ENCODE peak calls at places on chromosomes 12 and 14, in nine cellular contexts. G is right atrium auricular region; J is prostate gland; P is stimulated activated naive CD8-positive, alpha-beta T cell treated with anti-CD3 and anti-CD28 coated beads, Interleukin-15, Interleukin-2, amounts not matched to agents 100 U/mL and 50 U/mL, for 24 hours; T is activated T-cell treated with anti-CD3 and anti-CD28 coated beads, Interleukin-2, amount 50 U/mL, for 72 hours; B is choroid plexus epithelial cell; D is heart right ventricle; N is GM10248; I is cardiac muscle cell. C is an unnamed sample.

GRCh38 chr12:114767906-114768697 is 84.1 kb upstream of the TBX3 start:
- DNase-seq in G (no peak), J (no peak), P (no peak), T (no peak), B (no peak), D (no peak), N (no peak), I (no peak), C (no peak)

GRCh38 chr12:50934981-50935807 is 17.1 kb upstream of the HIGD1C start:
- DNase-seq in G (no peak), J (no peak), P (no peak), T (no peak), B (peak), D (no peak), N (no peak), I (no peak), C (peak)

GRCh38 chr14:32027255-32027939 is 49.7 kb upstream of the ARHGAP5 start:
- DNase-seq in G (no peak), J (no peak), P (no peak), T (no peak), B (peak), D (no peak), N (no peak), I (no peak), C (peak)

GRCh38 chr12:114407566-114408411 is 1.8 kb upstream of the TBX5 start:
- DNase-seq in G (no peak), J (no peak), P (no peak), T (no peak), B (no peak), D (no peak), N (no peak), I (no peak), C (no peak)

GRCh38 chr12:9900930-9901329 is 19.6 kb downstream of the KLRF2 start:
- DNase-seq in G (no peak), J (no peak), P (no peak), T (no peak), B (no peak), D (no peak), N (no peak), I (no peak), C (no peak)

GRCh38 chr12:49538740-49539403 is at the start of gene KCNH3:
- DNase-seq in G (peak), J (peak), P (peak), T (peak), B (peak), D (peak), N (peak), I (peak), C (peak)

GRCh38 chr12:52656616-52657015 is 4.6 kb upstream of the KRT2 start:
- DNase-seq in G (peak), J (no peak), P (no peak), T (no peak), B (no peak), D (no peak), N (no peak), I (no peak), C (no peak)

GRCh38 chr14:72965249-72965648 is 39.0 kb downstream of the DCAF4 start:
- DNase-seq in G (no peak), J (no peak), P (no peak), T (no peak), B (peak), D (no peak), N (no peak), I (no peak), C (peak)

GRCh38 chr12:24561882-24562760 is 386.8 kb downstream of the BCAT1 start:
- DNase-seq in G (peak), J (peak), P (peak), T (peak), B (peak), D (peak), N (peak), I (peak), C (peak)

GRCh38 chr12:3304436-3305135 is 186.4 kb upstream of the PRMT8 start:
- DNase-seq in G (no peak), J (no peak), P (no peak), T (no peak), B (peak), D (no peak), N (no peak), I (no peak), C (peak)

GRCh38 chr12:54390176-54390667 is 5.7 kb upstream of the ZNF385A start:
- DNase-seq in G (no peak), J (peak), P (no peak), T (no peak), B (no peak), D (no peak), N (no peak), I (peak), C (peak)

GRCh38 chr12:109910969-109911348 is 10.9 kb downstream of the TCHP start:
- DNase-seq in G (no peak), J (no peak), P (peak), T (peak), B (peak), D (no peak), N (no peak), I (no peak), C (peak)

GRCh38 chr14:30994681-30995620 is 30.5 kb upstream of the AP4S1 start:
- DNase-seq in G (no peak), J (no peak), P (no peak), T (no peak), B (peak), D (no peak), N (no peak), I (no peak), C (peak)

GRCh38 chr14:34781242-34781641 is 66.8 kb upstream of the CFL2 start:
- DNase-seq in G (no peak), J (no peak), P (no peak), T (no peak), B (peak), D (no peak), N (no peak), I (no peak), C (peak)

GRCh38 chr12:2192231-2192630 is 139.4 kb downstream of the CACNA1C start:
- DNase-seq in G (no peak), J (no peak), P (no peak), T (no peak), B (no peak), D (no peak), N (no peak), I (no peak), C (no peak)

GRCh38 chr12:105670664-105671063 is 340.2 kb downstream of the C12orf75 start:
- DNase-seq in G (no peak), J (no peak), P (no peak), T (no peak), B (peak), D (no peak), N (no peak), I (no peak), C (no peak)

GRCh38 chr12:119153477-119154434 is 25.0 kb upstream of the HSPB8 start:
- DNase-seq in G (peak), J (no peak), P (peak), T (peak), B (peak), D (peak), N (no peak), I (peak), C (peak)

GRCh38 chr14:67882973-67883372 is 63.4 kb downstream of the RAD51B start:
- DNase-seq in G (no peak), J (no peak), P (no peak), T (no peak), B (peak), D (no peak), N (no peak), I (no peak), C (no peak)

GRCh38 chr14:95250126-95250824 is 69.4 kb downstream of the CLMN start:
- DNase-seq in G (no peak), J (no peak), P (no peak), T (no peak), B (no peak), D (no peak), N (no peak), I (no peak), C (no peak)

GRCh38 chr14:24334431-24335271 is at the start of gene ADCY4:
- DNase-seq in G (no peak), J (no peak), P (peak), T (no peak), B (no peak), D (peak), N (no peak), I (peak), C (no peak)

GRCh38 chr14:75202671-75203070 is 26.3 kb upstream of the TMED10 start:
- DNase-seq in G (no peak), J (no peak), P (no peak), T (no peak), B (peak), D (no peak), N (no peak), I (no peak), C (no peak)

GRCh38 chr12:111926631-111927030 is 84.6 kb downstream of the MAPKAPK5 start:
- DNase-seq in G (no peak), J (no peak), P (no peak), T (no peak), B (no peak), D (no peak), N (no peak), I (no peak), C (no peak)

GRCh38 chr14:93959239-93960107 is 16.9 kb downstream of the ASB2 start:
- DNase-seq in G (no peak), J (no peak), P (peak), T (peak), B (peak), D (no peak), N (peak), I (peak), C (peak)

GRCh38 chr14:95156153-95156764 is 1.1 kb downstream of the DICER1 start:
- DNase-seq in G (no peak), J (no peak), P (no peak), T (no peak), B (peak), D (no peak), N (no peak), I (peak), C (peak)

GRCh38 chr14:24418492-24418873 is 11.0 kb downstream of the CBLN3 start:
- DNase-seq in G (no peak), J (no peak), P (no peak), T (no peak), B (no peak), D (no peak), N (no peak), I (no peak), C (peak)

GRCh38 chr14:106209745-106210144 is 683.4 kb downstream of the TMEM121 start:
- DNase-seq in G (no peak), J (no peak), P (no peak), T (no peak), B (no peak), D (no peak), N (no peak), I (no peak), C (no peak)

GRCh38 chr12:94206886-94207285 is 58.5 kb downstream of the PLXNC1 start:
- DNase-seq in G (no peak), J (no peak), P (no peak), T (no peak), B (peak), D (no peak), N (no peak), I (no peak), C (peak)

GRCh38 chr12:51087818-51088217 is 4.4 kb upstream of the CSRNP2 start:
- DNase-seq in G (no peak), J (no peak), P (peak), T (peak), B (no peak), D (no peak), N (peak), I (no peak), C (no peak)

GRCh38 chr12:92123780-92124707 is 21.6 kb downstream of the BTG1 start:
- DNase-seq in G (no peak), J (no peak), P (no peak), T (no peak), B (peak), D (no peak), N (no peak), I (no peak), C (no peak)

GRCh38 chr12:62320054-62320453 is 59.9 kb downstream of the USP15 start:
- DNase-seq in G (no peak), J (no peak), P (no peak), T (no peak), B (no peak), D (no peak), N (no peak), I (no peak), C (no peak)

GRCh38 chr14:36162267-36162666 is 14.3 kb downstream of the PTCSC3 start:
- DNase-seq in G (no peak), J (no peak), P (no peak), T (no peak), B (no peak), D (no peak), N (no peak), I (no peak), C (no peak)

GRCh38 chr12:58640314-58640713 is 280.0 kb downstream of the LRIG3 start:
- DNase-seq in G (no peak), J (no peak), P (no peak), T (no peak), B (peak), D (no peak), N (no peak), I (no peak), C (no peak)

GRCh38 chr14:69363055-69363454 is 35.0 kb downstream of the ERH start:
- DNase-seq in G (no peak), J (no peak), P (no peak), T (no peak), B (peak), D (peak), N (no peak), I (peak), C (no peak)

GRCh38 chr12:113162102-113163029 is 12.8 kb downstream of the CFAP73 start:
- DNase-seq in G (no peak), J (no peak), P (no peak), T (no peak), B (peak), D (no peak), N (no peak), I (peak), C (no peak)

GRCh38 chr12:133026996-133027395 is 10.3 kb upstream of the ZNF84 start:
- DNase-seq in G (no peak), J (no peak), P (no peak), T (no peak), B (no peak), D (no peak), N (no peak), I (no peak), C (no peak)

GRCh38 chr12:32457251-32458025 is 58.1 kb downstream of the FGD4 start:
- DNase-seq in G (no peak), J (no peak), P (no peak), T (no peak), B (peak), D (no peak), N (no peak), I (no peak), C (no peak)

GRCh38 chr14:31038521-31039166 is 12.5 kb upstream of the STRN3 start:
- DNase-seq in G (no peak), J (no peak), P (no peak), T (no peak), B (no peak), D (no peak), N (no peak), I (no peak), C (peak)

GRCh38 chr14:54692261-54692861 is 125.4 kb downstream of the SAMD4A start:
- DNase-seq in G (peak), J (no peak), P (no peak), T (no peak), B (peak), D (no peak), N (no peak), I (no peak), C (no peak)

GRCh38 chr12:12338528-12339168 is 11.4 kb downstream of the MANSC1 start:
- DNase-seq in G (no peak), J (no peak), P (no peak), T (no peak), B (peak), D (no peak), N (no peak), I (no peak), C (peak)

GRCh38 chr12:4293299-4293941 is 19.9 kb downstream of the CCND2 start:
- DNase-seq in G (no peak), J (no peak), P (peak), T (peak), B (no peak), D (no peak), N (no peak), I (no peak), C (no peak)